ENCODE peak calls at places on chromosomes 6 and 20, in eight cellular contexts. I is astrocyte of the spinal cord, R is neural crest cell, P is heart left ventricle, B is EH, M is Right ventricle myocardium inferior, K is NCI-H1417 treated with DMSO at 0.1 percent for 48 hours, O is T-helper 1 cell. F is an unnamed sample.

GRCh38 chr6:4125933-4126864 is 9.2 kb downstream of the ECI2 start:
- DNase-seq in I (peak; percentile 90), B (peak; percentile 94), R (no peak), P (no peak), M (no peak), K (no peak), O (no peak), F (no peak)

GRCh38 chr6:68915591-68915990 is 280.5 kb downstream of the ADGRB3 start:
- DNase-seq in P (no peak), R (no peak), K (no peak), O (no peak), I (no peak), M (no peak), B (no peak), F (no peak)

GRCh38 chr6:95431637-95432228 is 145.6 kb upstream of the MANEA start:
- DNase-seq in M (no peak), K (no peak), P (no peak), O (no peak), I (peak; percentile 53), B (peak; percentile 27), R (peak; percentile 41), F (peak; percentile 28)

GRCh38 chr6:106257195-106257594 is 68.4 kb downstream of the ATG5 start:
- DNase-seq in O (no peak), R (no peak), P (no peak), K (no peak), I (no peak), B (peak; percentile 69), M (no peak), F (no peak)

GRCh38 chr20:63037669-63038268 is 31.0 kb upstream of the BHLHE23 start:
- DNase-seq in K (no peak), I (no peak), R (no peak), M (no peak), P (no peak), B (no peak), O (no peak), F (no peak)

GRCh38 chr6:27157461-27158315 is 89.8 kb upstream of the PRSS16 start:
- DNase-seq in R (no peak), M (peak; percentile 81), I (peak; percentile 50), P (peak; percentile 67), B (peak; percentile 69), O (peak; percentile 56), K (no peak), F (peak; percentile 68)

GRCh38 chr6:22036267-22036666 is 260.6 kb downstream of the PRL start:
- DNase-seq in R (no peak), I (peak; percentile 68), B (no peak), P (no peak), K (peak; percentile 34), M (no peak), O (no peak), F (no peak)

GRCh38 chr6:108702106-108702851 is 141.6 kb downstream of the FOXO3 start:
- DNase-seq in O (no peak), I (no peak), B (no peak), R (no peak), M (no peak), K (no peak), P (no peak), F (no peak)

GRCh38 chr6:36739947-36740817 is 42.6 kb downstream of the RAB44 start:
- DNase-seq in K (no peak), P (no peak), M (no peak), B (peak; percentile 62), R (no peak), O (no peak), I (no peak), F (no peak)

GRCh38 chr6:134060491-134061106 is 8.2 kb upstream of the SLC2A12 start:
- DNase-seq in B (peak; percentile 87), I (peak; percentile 75), P (no peak), O (no peak), R (no peak), M (no peak), K (no peak), F (no peak)

GRCh38 chr6:166006593-166007301 is 160.9 kb downstream of the TBXT start:
- DNase-seq in O (no peak), P (no peak), B (peak; percentile 73), K (no peak), I (peak; percentile 80), R (no peak), M (no peak), F (no peak)

GRCh38 chr20:7798176-7798575 is 142.1 kb downstream of the HAO1 start:
- DNase-seq in B (no peak), K (no peak), R (no peak), O (no peak), I (peak; percentile 12), M (no peak), P (no peak), F (no peak)

GRCh38 chr6:166604328-166604727 is 17.9 kb upstream of the RAMACL start:
- DNase-seq in K (no peak), R (no peak), P (no peak), B (no peak), O (no peak), I (no peak), M (no peak), F (no peak)